ENCODE peak calls at places on chromosome 1, in four cellular contexts. R is A549, G is H1, S is upper lobe of left lung. A is an unnamed sample.

GRCh38 chr1:153616144-153616884 is at the start of gene S100A14:
- DNase-seq in S (no peak), R (no peak), G (no peak), A (peak; percentile 94)

GRCh38 chr1:148160048-148160395 is 7.9 kb upstream of the NBPF11 start:
- DNase-seq in S (no peak), R (no peak), G (no peak), A (no peak)

GRCh38 chr1:211305044-211305443 is 21.6 kb upstream of the TRAF5 start:
- DNase-seq in G (no peak), R (no peak), S (no peak), A (no peak)

GRCh38 chr1:18707696-18708257 is 77.1 kb downstream of the PAX7 start:
- DNase-seq in S (no peak), R (no peak), G (no peak), A (no peak)

GRCh38 chr1:53715478-53715877 is 23.5 kb downstream of the GLIS1 start:
- DNase-seq in S (no peak), G (peak; percentile 84), R (no peak), A (no peak)

GRCh38 chr1:32392358-32392757 is 1.9 kb downstream of the BSDC1 start:
- DNase-seq in G (no peak), R (no peak), S (no peak), A (no peak)

GRCh38 chr1:41314781-41315481 is 46.3 kb upstream of the FOXO6 start:
- DNase-seq in S (no peak), R (no peak), G (peak; percentile 47), A (no peak)

GRCh38 chr1:108154323-108154722 is 45.8 kb downstream of the SLC25A24 start:
- DNase-seq in R (no peak), S (no peak), G (no peak), A (no peak)

GRCh38 chr1:29949676-29950075 is 713.4 kb downstream of the PTPRU start:
- DNase-seq in S (no peak), G (no peak), R (no peak), A (no peak)

GRCh38 chr1:222181191-222181590 is 366.7 kb downstream of the HHIPL2 start:
- DNase-seq in S (no peak), G (no peak), R (no peak), A (no peak)

DNA sequence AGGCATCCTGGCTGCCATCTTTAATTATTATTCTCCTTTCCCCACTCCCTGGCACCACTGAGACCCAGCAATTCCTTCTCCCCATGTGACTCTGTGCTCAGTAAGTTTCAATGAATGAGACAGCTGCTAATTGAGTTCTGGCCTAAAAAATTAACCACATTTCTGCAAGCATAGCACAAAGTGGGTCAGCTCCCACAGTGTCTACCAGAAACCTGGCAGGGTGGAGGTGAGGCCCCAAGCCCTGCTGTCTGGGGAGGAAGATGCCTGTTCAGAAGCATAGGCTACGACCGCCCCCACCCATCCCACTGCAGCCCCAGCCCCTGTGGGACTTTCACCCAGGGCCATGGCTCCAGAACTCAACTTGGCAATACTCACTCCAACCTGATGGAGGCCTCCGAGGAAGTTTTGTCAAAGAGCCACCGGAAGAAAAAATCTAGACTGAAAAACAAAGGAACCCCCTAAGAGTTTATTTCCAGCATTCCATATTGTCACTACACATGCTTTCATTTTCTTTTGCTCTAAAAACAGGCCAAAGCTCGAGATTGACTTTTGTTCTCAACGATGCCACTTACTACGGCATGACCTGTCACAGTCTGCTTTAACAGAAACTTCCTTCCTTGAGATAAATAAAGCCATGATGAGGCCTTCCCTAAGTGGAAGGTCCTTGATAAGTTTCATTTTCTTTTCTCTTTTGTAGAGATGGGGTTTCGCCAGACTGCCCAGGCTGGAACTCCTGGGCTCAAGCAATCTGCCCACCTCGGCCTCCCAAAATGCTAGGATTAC is 26.5 kb downstream of the TMEM63A start:
- DNase-seq in R (no peak), G (no peak), S (no peak), A (no peak)
- TF ChIP-seq CTCF in R (no peak), G (no peak), S (peak; percentile 28), A (no peak)

DNA sequence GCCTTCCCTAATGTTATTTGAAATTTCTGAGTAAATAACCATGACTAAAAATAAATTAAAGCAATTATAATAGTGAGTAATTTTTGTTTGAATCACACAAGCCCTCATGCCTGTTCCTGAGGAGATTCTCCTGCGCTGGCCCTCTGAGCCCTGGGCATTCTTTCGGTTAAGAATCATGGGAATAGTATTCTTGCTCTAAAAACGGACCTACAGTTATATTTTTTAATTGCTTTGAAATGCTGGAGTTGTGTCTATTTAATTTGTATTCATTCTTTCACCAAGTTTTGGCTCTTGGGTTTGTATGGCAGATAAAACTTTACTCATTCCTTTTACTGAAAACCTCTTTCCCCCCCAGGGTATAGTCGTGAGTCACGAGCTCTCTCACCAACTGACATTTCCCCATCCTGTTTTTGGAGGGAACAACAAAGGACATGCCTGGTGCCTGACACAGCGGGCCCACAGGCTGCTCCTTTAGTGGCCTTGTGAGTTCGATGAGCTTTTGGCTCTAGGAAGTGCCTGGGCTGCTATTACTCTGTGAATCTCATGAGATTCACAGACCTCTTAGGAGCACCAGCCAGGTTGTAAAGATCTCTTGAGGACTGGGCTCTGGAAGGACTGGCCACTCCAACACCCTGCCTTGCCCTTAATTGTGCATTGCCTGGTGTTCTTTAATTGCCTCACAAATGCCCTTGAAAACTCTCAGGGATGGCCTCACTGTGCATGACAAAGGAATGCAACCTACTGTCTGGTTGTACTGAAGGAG is 58.6 kb downstream of the DDR2 start:
- DNase-seq in S (no peak), R (no peak), G (no peak), A (peak; percentile 35)
- TF ChIP-seq EP300 in S (no peak), R (no peak), G (no peak), A (no peak)

GRCh38 chr1:180213401-180214177 is 16.5 kb upstream of the LHX4 start:
- DNase-seq in G (peak; percentile 83), R (peak; percentile 69), S (no peak), A (peak; percentile 41)

GRCh38 chr1:180211156-180211859 is 18.8 kb upstream of the LHX4 start:
- DNase-seq in G (no peak), R (no peak), S (no peak), A (no peak)

GRCh38 chr1:180210008-180210555 is 20.0 kb upstream of the LHX4 start:
- DNase-seq in R (no peak), G (no peak), S (no peak), A (no peak)

GRCh38 chr1:180208264-180208663 is 21.8 kb upstream of the LHX4 start:
- DNase-seq in R (no peak), G (no peak), S (no peak), A (no peak)

GRCh38 chr1:180211860-180212229 is 18.2 kb upstream of the LHX4 start:
- DNase-seq in S (no peak), R (no peak), G (no peak), A (no peak)
- TF ChIP-seq CTCF in S (no peak), R (no peak), G (no peak), A (no peak)

DNA sequence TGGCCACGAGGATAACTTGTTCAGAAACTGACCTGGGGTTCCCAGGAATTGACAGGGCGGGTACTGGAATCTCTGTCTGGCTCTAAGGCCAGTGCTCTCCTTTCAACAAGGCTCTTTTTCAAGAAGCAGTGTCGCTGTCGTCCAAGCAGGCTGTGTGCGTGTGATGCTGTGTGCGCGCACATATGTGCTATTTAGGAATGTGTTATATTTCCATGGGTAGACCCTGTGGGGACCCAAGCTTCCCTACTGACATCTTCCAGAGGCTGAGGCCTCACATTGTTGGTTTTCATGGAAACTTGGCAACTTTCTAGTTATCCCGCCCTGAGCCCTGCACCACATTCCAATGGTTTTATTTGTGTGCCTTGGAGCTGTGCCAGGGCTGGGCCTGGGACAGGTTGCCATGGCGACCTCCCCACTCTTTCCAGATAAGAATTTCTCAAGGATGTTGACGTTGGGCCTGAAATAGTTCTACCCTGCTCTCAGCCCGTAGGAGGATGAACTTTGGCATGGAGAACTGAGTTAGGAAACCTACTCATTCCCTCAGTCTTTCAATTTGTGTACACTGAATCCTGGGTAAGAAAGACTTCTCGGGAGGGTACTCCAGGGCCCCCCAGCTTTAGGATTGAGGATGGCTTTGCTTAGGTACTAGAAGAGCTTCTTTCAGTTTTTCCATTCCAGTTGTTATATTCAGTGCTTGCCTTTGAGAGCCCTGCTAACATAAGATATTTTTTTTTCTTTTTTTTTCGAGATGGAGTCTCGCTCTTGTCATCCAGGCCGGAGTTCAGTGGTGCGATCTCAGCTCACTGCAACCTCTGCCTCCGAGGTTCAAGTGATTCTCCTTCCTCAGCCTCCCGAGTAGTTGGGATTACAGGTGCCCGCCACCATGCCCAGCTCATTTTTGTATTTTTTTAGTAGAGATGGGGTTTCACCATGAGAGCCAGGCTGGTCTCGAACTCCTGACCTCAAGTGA is 38.8 kb upstream of the SRSF10 start:
- DNase-seq in S (peak; percentile 94), R (peak; percentile 90), G (peak; percentile 53), A (peak; percentile 97)
- TF ChIP-seq EP300 in S (peak; percentile 28), R (no peak), G (no peak), A (peak; percentile 74)

DNA sequence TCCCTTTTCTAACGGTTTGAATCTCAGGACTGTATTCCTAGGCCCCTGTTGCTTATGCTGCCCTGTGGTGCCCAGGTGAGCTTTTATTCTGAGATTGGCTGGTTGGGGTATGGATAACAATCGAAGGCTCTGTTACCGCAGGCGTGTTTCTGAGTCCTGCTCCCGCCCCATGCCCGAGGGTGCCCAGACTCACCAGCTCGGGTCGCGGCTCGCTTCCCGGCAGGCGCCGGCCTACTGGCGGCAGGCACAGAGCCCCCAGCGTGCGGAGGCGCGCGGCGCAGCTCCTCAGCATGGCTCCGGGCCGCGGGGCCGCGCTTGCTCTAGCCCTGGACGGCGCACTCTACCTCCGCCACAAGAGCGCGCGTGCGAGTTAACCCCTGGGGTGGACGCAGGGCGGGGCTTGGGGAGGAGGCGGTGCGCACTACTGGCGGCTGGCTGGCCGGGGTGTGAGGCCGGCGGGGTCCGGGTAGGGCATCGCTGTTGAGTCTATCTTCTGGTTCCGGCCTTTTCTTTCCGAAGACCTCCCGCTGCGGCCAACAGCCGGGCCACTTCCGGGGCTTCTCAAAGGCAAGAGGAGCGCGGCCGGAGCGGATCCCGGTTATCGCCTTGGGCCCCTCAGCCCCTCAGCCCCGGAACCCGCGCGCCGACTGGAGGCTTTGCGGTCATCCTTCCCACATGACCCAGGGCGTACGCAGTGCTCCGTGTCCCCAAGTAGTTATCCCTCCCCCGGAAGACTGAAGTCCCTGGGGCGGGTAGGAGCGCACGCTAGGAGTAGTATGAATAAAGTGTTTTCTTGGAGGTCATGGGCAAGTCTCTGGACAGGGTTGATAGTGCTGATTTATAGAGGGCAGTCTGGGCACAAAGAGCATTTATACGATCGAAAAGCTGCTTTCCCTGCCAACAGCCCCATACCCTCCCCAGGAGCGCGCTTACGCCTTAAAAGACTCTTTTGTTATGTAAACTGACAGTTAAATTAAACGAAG is at the start of gene THEM4:
- DNase-seq in G (peak; percentile 99), R (peak; percentile 95), S (peak; percentile 99), A (peak; percentile 98)
- TF ChIP-seq CTCF in G (no peak), R (peak; percentile 21), S (no peak), A (no peak)

DNA sequence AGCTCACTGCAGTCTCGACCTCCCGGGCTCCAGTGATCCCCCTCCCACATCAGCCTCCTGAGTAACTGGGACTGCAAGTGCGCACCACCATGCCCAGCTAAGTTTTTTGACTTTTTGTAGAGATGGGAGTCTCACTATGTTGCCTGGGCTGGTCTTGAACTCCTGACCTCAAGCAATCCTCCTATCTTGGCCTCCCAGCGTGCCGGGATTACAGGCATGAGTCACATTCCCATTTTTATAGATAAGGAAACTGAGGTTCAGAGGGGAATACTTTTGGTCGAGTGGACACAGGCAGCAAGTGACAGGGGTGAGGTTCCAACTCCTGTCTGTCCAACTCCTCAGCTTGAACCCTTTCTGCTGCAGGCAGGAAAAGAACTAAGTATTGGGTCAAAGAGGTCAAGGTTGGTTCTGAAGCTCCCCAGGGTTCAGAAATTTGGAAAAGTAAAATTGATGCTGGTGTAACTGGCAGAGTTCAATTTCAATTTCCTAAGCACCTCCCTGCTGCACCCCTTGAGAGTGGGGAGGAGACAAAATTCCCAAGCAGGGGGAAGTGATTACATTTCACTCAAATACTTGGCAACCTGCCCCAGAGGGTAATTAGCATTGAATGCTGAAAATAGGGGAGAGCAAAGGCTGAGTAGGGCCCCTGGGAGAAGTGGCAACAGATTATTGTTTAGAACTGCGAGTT is 17.6 kb upstream of the ALPL start:
- DNase-seq in S (no peak), R (no peak), G (no peak), A (no peak)
- TF ChIP-seq EP300 in S (no peak), R (no peak), G (no peak), A (no peak)

A was measured in transverse colon.